ENCODE peak calls at places on chromosomes 2 and 18, in four cellular contexts. One of them, this sample, is unnamed.

GRCh38 chr2:183026424-183026823 is 11.8 kb downstream of the NCKAP1 start:
- DNase-seq in neural crest cell: no peak
- DNase-seq in foreskin fibroblast: no peak
- DNase-seq in spleen: no peak
- DNase-seq in this sample: no peak

GRCh38 chr2:212726403-212726802 is 187.8 kb upstream of the ERBB4 start:
- DNase-seq in neural crest cell: no peak
- DNase-seq in foreskin fibroblast: no peak
- DNase-seq in spleen: no peak
- DNase-seq in this sample: no peak

GRCh38 chr2:110747522-110748488 is 15.4 kb downstream of the ACOXL start:
- DNase-seq in neural crest cell: no peak
- DNase-seq in foreskin fibroblast: no peak
- DNase-seq in spleen: no peak
- DNase-seq in this sample: no peak

GRCh38 chr2:113851640-113852039 is 38.2 kb upstream of the ACTR3 start:
- DNase-seq in neural crest cell: no peak
- DNase-seq in foreskin fibroblast: no peak
- DNase-seq in spleen: no peak
- DNase-seq in this sample: no peak

GRCh38 chr2:27901219-27901618 is 10.7 kb downstream of the BABAM2 start:
- DNase-seq in neural crest cell: no peak
- DNase-seq in foreskin fibroblast: peak
- DNase-seq in spleen: no peak
- DNase-seq in this sample: no peak

GRCh38 chr2:240211598-240212424 is 71.4 kb upstream of the OTOS start:
- DNase-seq in neural crest cell: no peak
- DNase-seq in foreskin fibroblast: no peak
- DNase-seq in spleen: peak
- DNase-seq in this sample: no peak

GRCh38 chr2:128732976-128733431 is 414.3 kb upstream of the HS6ST1 start:
- DNase-seq in neural crest cell: no peak
- DNase-seq in foreskin fibroblast: peak
- DNase-seq in spleen: no peak
- DNase-seq in this sample: no peak

GRCh38 chr2:69565431-69565839 is 78.1 kb downstream of the AAK1 start:
- DNase-seq in neural crest cell: peak
- DNase-seq in foreskin fibroblast: no peak
- DNase-seq in spleen: peak
- DNase-seq in this sample: peak

GRCh38 chr2:42957109-42958035 is 165.0 kb upstream of the HAAO start:
- DNase-seq in neural crest cell: no peak
- DNase-seq in foreskin fibroblast: no peak
- DNase-seq in spleen: no peak
- DNase-seq in this sample: no peak

GRCh38 chr2:225484751-225485150 is 85.2 kb downstream of the NYAP2 start:
- DNase-seq in neural crest cell: no peak
- DNase-seq in foreskin fibroblast: no peak
- DNase-seq in spleen: no peak
- DNase-seq in this sample: no peak

GRCh38 chr2:204681412-204681811 is 136.1 kb downstream of the PARD3B start:
- DNase-seq in neural crest cell: no peak
- DNase-seq in foreskin fibroblast: no peak
- DNase-seq in spleen: no peak
- DNase-seq in this sample: no peak

GRCh38 chr18:44914028-44914427 is 233.3 kb downstream of the SETBP1 start:
- DNase-seq in neural crest cell: no peak
- DNase-seq in foreskin fibroblast: no peak
- DNase-seq in spleen: no peak
- DNase-seq in this sample: no peak

GRCh38 chr2:205964111-205964761 is 121.7 kb downstream of the INO80D start:
- DNase-seq in neural crest cell: no peak
- DNase-seq in foreskin fibroblast: no peak
- DNase-seq in spleen: no peak
- DNase-seq in this sample: no peak

GRCh38 chr2:159450180-159450579 is 163.7 kb upstream of the WDSUB1 start:
- DNase-seq in neural crest cell: no peak
- DNase-seq in foreskin fibroblast: no peak
- DNase-seq in spleen: no peak
- DNase-seq in this sample: no peak

GRCh38 chr2:112954364-112954763 is 23.4 kb upstream of the IL36G start:
- DNase-seq in neural crest cell: no peak
- DNase-seq in foreskin fibroblast: no peak
- DNase-seq in spleen: no peak
- DNase-seq in this sample: no peak

GRCh38 chr2:187165936-187166335 is 282.1 kb downstream of the CALCRL start:
- DNase-seq in neural crest cell: no peak
- DNase-seq in foreskin fibroblast: no peak
- DNase-seq in spleen: no peak
- DNase-seq in this sample: no peak

GRCh38 chr2:63719052-63719451 is 122.6 kb upstream of the UGP2 start:
- DNase-seq in neural crest cell: no peak
- DNase-seq in foreskin fibroblast: no peak
- DNase-seq in spleen: no peak
- DNase-seq in this sample: no peak

GRCh38 chr2:53715568-53715967 is 52.0 kb upstream of the CHAC2 start:
- DNase-seq in neural crest cell: no peak
- DNase-seq in foreskin fibroblast: no peak
- DNase-seq in spleen: no peak
- DNase-seq in this sample: no peak

GRCh38 chr2:176339208-176339607 is 70.0 kb downstream of the MTX2 start:
- DNase-seq in neural crest cell: no peak
- DNase-seq in foreskin fibroblast: no peak
- DNase-seq in spleen: no peak
- DNase-seq in this sample: no peak

GRCh38 chr2:142796161-142796560 is 81.3 kb upstream of the KYNU start:
- DNase-seq in neural crest cell: no peak
- DNase-seq in foreskin fibroblast: no peak
- DNase-seq in spleen: no peak
- DNase-seq in this sample: no peak

GRCh38 chr2:22536131-22536530 is 848.8 kb upstream of the KLHL29 start:
- DNase-seq in neural crest cell: no peak
- DNase-seq in foreskin fibroblast: no peak
- DNase-seq in spleen: no peak
- DNase-seq in this sample: no peak

GRCh38 chr2:206831442-206831995 is 66.1 kb downstream of the FASTKD2 start:
- DNase-seq in neural crest cell: no peak
- DNase-seq in foreskin fibroblast: no peak
- DNase-seq in spleen: no peak
- DNase-seq in this sample: no peak

GRCh38 chr2:155546715-155547555 is 785.6 kb downstream of the NR4A2 start:
- DNase-seq in neural crest cell: no peak
- DNase-seq in foreskin fibroblast: no peak
- DNase-seq in spleen: no peak
- DNase-seq in this sample: no peak

GRCh38 chr2:240816584-240817495 is 3.2 kb downstream of the KIF1A start:
- DNase-seq in neural crest cell: no peak
- DNase-seq in foreskin fibroblast: no peak
- DNase-seq in spleen: peak
- DNase-seq in this sample: peak

GRCh38 chr18:75317723-75318122 is 107.1 kb downstream of the TSHZ1 start:
- DNase-seq in neural crest cell: no peak
- DNase-seq in foreskin fibroblast: no peak
- DNase-seq in spleen: no peak
- DNase-seq in this sample: no peak

GRCh38 chr18:75317300-75317699 is 106.7 kb downstream of the TSHZ1 start:
- DNase-seq in neural crest cell: no peak
- DNase-seq in foreskin fibroblast: no peak
- DNase-seq in spleen: no peak
- DNase-seq in this sample: no peak

GRCh38 chr18:75316826-75317225 is 106.2 kb downstream of the TSHZ1 start:
- DNase-seq in neural crest cell: no peak
- DNase-seq in foreskin fibroblast: no peak
- DNase-seq in spleen: no peak
- DNase-seq in this sample: no peak

GRCh38 chr18:75314606-75315005 is 104.0 kb downstream of the TSHZ1 start:
- DNase-seq in neural crest cell: no peak
- DNase-seq in foreskin fibroblast: no peak
- DNase-seq in spleen: no peak
- DNase-seq in this sample: no peak

DNA sequence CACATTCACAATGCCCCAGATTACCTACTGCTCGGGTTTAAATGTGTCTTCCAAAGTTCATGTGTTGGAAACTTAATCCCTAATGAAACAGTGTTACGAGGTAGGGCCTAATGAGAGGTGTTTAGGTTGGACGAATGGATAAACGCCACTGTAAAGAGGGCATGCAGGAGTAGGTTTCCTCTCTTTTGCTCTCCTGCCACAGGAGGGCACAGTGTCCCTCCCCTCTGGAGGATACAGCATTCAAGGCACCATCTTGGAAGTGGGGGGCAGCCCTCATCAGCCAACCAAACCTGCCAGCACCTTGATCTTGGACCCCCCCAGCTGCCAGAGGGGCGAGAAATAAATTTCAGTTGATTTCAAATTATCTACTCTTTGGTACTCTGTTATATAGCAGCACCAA is 103.5 kb downstream of the TSHZ1 start:
- DNase-seq in neural crest cell: no peak
- DNase-seq in foreskin fibroblast: no peak
- DNase-seq in spleen: no peak
- DNase-seq in this sample: no peak
- TF ChIP-seq CTCF in neural crest cell: no peak
- TF ChIP-seq CTCF in foreskin fibroblast: no peak
- TF ChIP-seq CTCF in spleen: no peak
- TF ChIP-seq CTCF in this sample: no peak

GRCh38 chr2:219446689-219447088 is 12.0 kb downstream of the SPEG start:
- DNase-seq in neural crest cell: no peak
- DNase-seq in foreskin fibroblast: no peak
- DNase-seq in spleen: no peak
- DNase-seq in this sample: no peak

GRCh38 chr2:219448099-219448775 is 13.6 kb downstream of the SPEG start:
- DNase-seq in neural crest cell: no peak
- DNase-seq in foreskin fibroblast: no peak
- DNase-seq in spleen: no peak
- DNase-seq in this sample: no peak

GRCh38 chr2:219449609-219450008 is 15.0 kb downstream of the SPEG start:
- DNase-seq in neural crest cell: no peak
- DNase-seq in foreskin fibroblast: no peak
- DNase-seq in spleen: no peak
- DNase-seq in this sample: no peak

GRCh38 chr2:219447242-219448098 is 12.8 kb downstream of the SPEG start:
- DNase-seq in neural crest cell: no peak
- DNase-seq in foreskin fibroblast: no peak
- DNase-seq in spleen: no peak
- DNase-seq in this sample: no peak

GRCh38 chr2:219448776-219449476 is 14.3 kb downstream of the SPEG start:
- DNase-seq in neural crest cell: no peak
- DNase-seq in foreskin fibroblast: no peak
- DNase-seq in spleen: no peak
- DNase-seq in this sample: no peak
- TF ChIP-seq CTCF in neural crest cell: no peak
- TF ChIP-seq CTCF in foreskin fibroblast: no peak
- TF ChIP-seq CTCF in spleen: no peak
- TF ChIP-seq CTCF in this sample: no peak

GRCh38 chr2:241884951-241885700 is 15.6 kb downstream of the RTP5 start:
- DNase-seq in neural crest cell: no peak
- DNase-seq in foreskin fibroblast: no peak
- DNase-seq in spleen: peak
- DNase-seq in this sample: no peak

GRCh38 chr2:241880311-241881073 is 11.0 kb downstream of the RTP5 start:
- DNase-seq in neural crest cell: no peak
- DNase-seq in foreskin fibroblast: no peak
- DNase-seq in spleen: no peak
- DNase-seq in this sample: no peak

GRCh38 chr2:241879326-241879725 is 9.8 kb downstream of the RTP5 start:
- DNase-seq in neural crest cell: no peak
- DNase-seq in foreskin fibroblast: no peak
- DNase-seq in spleen: no peak
- DNase-seq in this sample: no peak

GRCh38 chr2:241885701-241886643 is 16.4 kb downstream of the RTP5 start:
- DNase-seq in neural crest cell: no peak
- DNase-seq in foreskin fibroblast: no peak
- DNase-seq in spleen: peak
- DNase-seq in this sample: no peak

GRCh38 chr2:241882090-241882625 is 12.6 kb downstream of the RTP5 start:
- DNase-seq in neural crest cell: no peak
- DNase-seq in foreskin fibroblast: peak
- DNase-seq in spleen: peak
- DNase-seq in this sample: no peak
- TF ChIP-seq CTCF in neural crest cell: no peak
- TF ChIP-seq CTCF in foreskin fibroblast: no peak
- TF ChIP-seq CTCF in spleen: peak
- TF ChIP-seq CTCF in this sample: no peak

GRCh38 chr2:219626540-219626939 is 890 bp upstream of the SLC4A3 start:
- DNase-seq in neural crest cell: no peak
- DNase-seq in foreskin fibroblast: no peak
- DNase-seq in spleen: no peak
- DNase-seq in this sample: peak

GRCh38 chr2:219628235-219628985 is 980 bp downstream of the SLC4A3 start:
- DNase-seq in neural crest cell: no peak
- DNase-seq in foreskin fibroblast: no peak
- DNase-seq in spleen: peak
- DNase-seq in this sample: no peak

GRCh38 chr2:219625179-219625578 is 2.3 kb upstream of the SLC4A3 start:
- DNase-seq in neural crest cell: no peak
- DNase-seq in foreskin fibroblast: no peak
- DNase-seq in spleen: peak
- DNase-seq in this sample: no peak

GRCh38 chr2:219628986-219629901 is 1.8 kb downstream of the SLC4A3 start:
- DNase-seq in neural crest cell: no peak
- DNase-seq in foreskin fibroblast: no peak
- DNase-seq in spleen: peak
- DNase-seq in this sample: no peak

DNA sequence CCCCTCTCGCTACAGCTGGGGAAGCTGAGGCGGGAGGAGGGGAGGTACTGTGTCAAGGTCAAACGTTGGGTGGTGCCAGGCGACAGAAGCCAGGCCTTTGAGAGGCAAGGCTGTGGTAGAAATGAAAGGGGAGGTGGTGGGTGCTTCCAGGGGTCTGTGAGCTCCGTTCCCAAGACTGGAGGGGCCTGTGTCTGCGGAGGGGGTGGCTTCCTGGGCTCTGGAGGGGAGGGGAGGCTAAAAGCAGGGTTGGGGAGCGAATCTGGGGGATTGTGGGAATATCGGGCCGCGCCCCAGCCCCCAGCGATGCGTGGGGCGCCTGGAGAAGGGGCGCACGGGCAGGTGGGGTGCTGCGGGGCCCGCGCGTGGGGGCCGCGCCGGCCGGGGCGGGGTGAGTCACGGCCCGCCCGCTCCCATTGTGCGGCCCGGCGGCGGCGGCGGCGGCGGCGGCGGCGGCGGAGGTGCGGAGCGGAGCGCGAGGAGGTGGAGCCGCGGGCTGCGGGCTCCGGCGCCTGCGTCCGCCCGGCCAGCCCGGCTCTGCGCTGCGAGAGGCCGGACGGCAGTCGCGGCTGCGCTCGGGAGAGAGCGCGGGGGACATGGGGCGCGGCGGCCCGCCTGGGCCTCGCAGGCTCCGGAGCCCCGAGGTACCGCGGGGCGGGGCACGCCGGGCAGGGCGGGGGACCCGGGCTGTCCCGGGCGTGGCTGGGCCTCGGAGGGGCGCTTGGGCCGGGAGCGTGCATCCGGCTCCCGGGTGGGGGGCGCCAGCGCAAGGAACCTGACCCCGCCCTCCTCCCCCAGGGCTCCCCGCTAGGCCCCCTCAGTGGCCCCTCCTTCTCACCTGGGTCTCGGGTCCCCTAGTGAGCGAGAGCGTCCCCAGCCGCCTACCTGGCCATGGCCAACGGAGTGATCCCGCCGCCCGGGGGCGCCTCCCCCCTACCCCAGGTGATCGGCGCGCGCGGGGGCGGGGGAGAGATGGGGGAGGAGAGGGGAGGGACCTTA is at the start of gene SLC4A3:
- DNase-seq in neural crest cell: no peak
- DNase-seq in foreskin fibroblast: peak
- DNase-seq in spleen: peak
- DNase-seq in this sample: peak
- TF ChIP-seq CTCF in neural crest cell: peak
- TF ChIP-seq CTCF in foreskin fibroblast: no peak
- TF ChIP-seq CTCF in spleen: no peak
- TF ChIP-seq CTCF in this sample: no peak

This sample was measured in type B pancreatic cell.